ENCODE peak calls at places on chromosomes 12 and 14, in ten cellular contexts. A is WTC11; R is AG08395; W is EL; T is psoas muscle; S is germinal center; I is choroid plexus epithelial cell; B is CD8-positive, alpha-beta memory T cell; O is hepatic stellate cell; G is NCI-H1092. M is an unnamed sample.
A peak's percentile ranks its signal among the peaks of the same experiment; 100 is the strongest.

GRCh38 chr12:95216704-95217376 is 427 bp downstream of the FGD6 start:
- DNase-seq in A (no peak), R (no peak), W (no peak), T (no peak), S (no peak), I (peak; percentile 36), B (no peak), O (no peak), G (no peak), M (no peak)

GRCh38 chr12:1616233-1617066 is 12.6 kb upstream of the WNT5B start:
- DNase-seq in A (no peak), R (no peak), W (no peak), T (no peak), S (peak; percentile 17), I (no peak), B (no peak), O (no peak), G (no peak), M (no peak)

GRCh38 chr14:70784886-70785285 is 24.4 kb downstream of the MAP3K9 start:
- DNase-seq in A (no peak), R (no peak), W (no peak), T (no peak), S (no peak), I (no peak), B (no peak), O (no peak), G (no peak), M (no peak)

GRCh38 chr12:95390192-95390591 is 83.8 kb upstream of the METAP2 start:
- DNase-seq in A (no peak), R (no peak), W (no peak), T (no peak), S (peak; percentile 48), I (no peak), B (no peak), O (no peak), G (no peak), M (no peak)

GRCh38 chr12:6234214-6234613 is 34.0 kb downstream of the CD9 start:
- DNase-seq in A (no peak), R (peak; percentile 63), W (no peak), T (no peak), S (no peak), I (peak; percentile 20), B (peak; percentile 5), O (no peak), G (no peak), M (no peak)

GRCh38 chr12:89895101-89895500 is 186.5 kb upstream of the ATP2B1 start:
- DNase-seq in A (no peak), R (no peak), W (no peak), T (no peak), S (no peak), I (no peak), B (no peak), O (no peak), G (no peak), M (no peak)

GRCh38 chr12:22687677-22688076 is 62.7 kb downstream of the ETNK1 start:
- DNase-seq in A (no peak), R (peak; percentile 35), W (peak; percentile 63), T (no peak), S (no peak), I (peak; percentile 83), B (no peak), O (peak; percentile 25), G (no peak), M (no peak)

GRCh38 chr14:74459289-74459946 is 33.4 kb upstream of the SYNDIG1L start:
- DNase-seq in A (peak; percentile 77), R (peak; percentile 90), W (peak; percentile 73), T (peak; percentile 39), S (peak; percentile 24), I (peak; percentile 74), B (no peak), O (peak; percentile 78), G (no peak), M (no peak)

GRCh38 chr14:57462551-57462950 is 31.1 kb downstream of the CCDC198 start:
- DNase-seq in A (no peak), R (no peak), W (no peak), T (no peak), S (no peak), I (no peak), B (no peak), O (no peak), G (no peak), M (no peak)

GRCh38 chr14:74220991-74221390 is 18.3 kb upstream of the VSX2 start:
- DNase-seq in A (no peak), R (no peak), W (no peak), T (no peak), S (no peak), I (no peak), B (no peak), O (no peak), G (no peak), M (no peak)

GRCh38 chr12:113932411-113933196 is 33.5 kb downstream of the RBM19 start:
- DNase-seq in A (no peak), R (peak; percentile 41), W (no peak), T (peak; percentile 30), S (no peak), I (peak; percentile 50), B (no peak), O (no peak), G (no peak), M (no peak)

GRCh38 chr12:125203145-125203765 is 138.0 kb downstream of the AACS start:
- DNase-seq in A (no peak), R (peak; percentile 19), W (no peak), T (no peak), S (peak; percentile 40), I (peak; percentile 40), B (no peak), O (no peak), G (no peak), M (no peak)

GRCh38 chr14:105999361-106000028 is 473.1 kb downstream of the TMEM121 start:
- DNase-seq in A (peak; percentile 16), R (no peak), W (peak; percentile 4), T (peak; percentile 39), S (peak; percentile 42), I (peak; percentile 47), B (peak; percentile 85), O (no peak), G (no peak), M (no peak)

GRCh38 chr14:101112351-101113107 is 209.0 kb upstream of the RTL1 start:
- DNase-seq in A (no peak), R (no peak), W (no peak), T (peak; percentile 9), S (no peak), I (no peak), B (peak; percentile 30), O (no peak), G (no peak), M (no peak)

GRCh38 chr14:79278286-79278797 is 933.0 kb downstream of the DIO2 start:
- DNase-seq in A (peak; percentile 10), R (no peak), W (peak; percentile 10), T (no peak), S (no peak), I (no peak), B (no peak), O (no peak), G (no peak), M (no peak)

GRCh38 chr12:121649819-121650353 is 19.6 kb downstream of the MORN3 start:
- DNase-seq in A (no peak), R (no peak), W (no peak), T (no peak), S (no peak), I (no peak), B (no peak), O (no peak), G (no peak), M (no peak)

GRCh38 chr12:8817856-8818255 is 4.6 kb upstream of the A2ML1 start:
- DNase-seq in A (no peak), R (peak; percentile 40), W (no peak), T (no peak), S (no peak), I (no peak), B (no peak), O (no peak), G (no peak), M (no peak)

GRCh38 chr12:70486588-70486987 is 120.5 kb downstream of the KCNMB4 start:
- DNase-seq in A (no peak), R (no peak), W (no peak), T (no peak), S (no peak), I (no peak), B (no peak), O (no peak), G (no peak), M (no peak)

GRCh38 chr14:101567252-101567651 is 6.0 kb downstream of the DIO3 start:
- DNase-seq in A (no peak), R (no peak), W (no peak), T (no peak), S (no peak), I (no peak), B (no peak), O (no peak), G (no peak), M (no peak)

GRCh38 chr12:88960213-88960878 is 380.1 kb upstream of the KITLG start:
- DNase-seq in A (no peak), R (peak; percentile 4), W (peak; percentile 29), T (no peak), S (no peak), I (peak; percentile 55), B (no peak), O (no peak), G (no peak), M (no peak)

GRCh38 chr14:92800012-92800411 is 5.9 kb downstream of the GOLGA5 start:
- DNase-seq in A (no peak), R (no peak), W (no peak), T (no peak), S (no peak), I (no peak), B (no peak), O (no peak), G (no peak), M (no peak)

GRCh38 chr12:39443704-39444234 is 849 bp upstream of the KIF21A start:
- DNase-seq in A (no peak), R (no peak), W (peak; percentile 13), T (no peak), S (no peak), I (no peak), B (no peak), O (peak; percentile 8), G (no peak), M (no peak)

GRCh38 chr14:49019467-49020100 is 566.6 kb downstream of the RPS29 start:
- DNase-seq in A (no peak), R (no peak), W (no peak), T (no peak), S (peak; percentile 61), I (no peak), B (no peak), O (no peak), G (no peak), M (no peak)

GRCh38 chr12:13223176-13223806 is 26.8 kb downstream of the EMP1 start:
- DNase-seq in A (no peak), R (peak; percentile 84), W (peak; percentile 98), T (no peak), S (no peak), I (peak; percentile 81), B (no peak), O (peak; percentile 69), G (no peak), M (peak; percentile 18)

GRCh38 chr14:83777516-83777915 is 1752.4 kb upstream of the FLRT2 start:
- DNase-seq in A (no peak), R (no peak), W (no peak), T (no peak), S (no peak), I (peak; percentile 18), B (no peak), O (no peak), G (no peak), M (no peak)

M was measured in NCI-H2107.